ENCODE peak calls at places on chromosomes 2 and 18, in four cellular contexts. E, O, G and M are unnamed samples.

GRCh38 chr2:174974131-174974530 is 31.1 kb downstream of the CHN1 start:
- DNase-seq in E (no peak), O (no peak), G (no peak), M (no peak)

GRCh38 chr18:48640566-48641270 is 101.9 kb downstream of the CTIF start:
- DNase-seq in E (no peak), O (peak), G (no peak), M (no peak)

GRCh38 chr2:64063924-64064331 is 44.7 kb upstream of the VPS54 start:
- DNase-seq in E (no peak), O (peak), G (peak), M (no peak)

GRCh38 chr2:37648316-37649011 is 23.0 kb downstream of the CDC42EP3 start:
- DNase-seq in E (no peak), O (peak), G (no peak), M (peak)

GRCh38 chr2:231037202-231037730 is at the start of gene C2orf72:
- DNase-seq in E (no peak), O (no peak), G (no peak), M (no peak)

GRCh38 chr18:31269508-31270074 is 48.4 kb upstream of the DSG1 start:
- DNase-seq in E (no peak), O (no peak), G (no peak), M (no peak)

GRCh38 chr2:157840568-157841156 is 35.5 kb downstream of the ACVR1 start:
- DNase-seq in E (no peak), O (peak), G (no peak), M (no peak)

GRCh38 chr2:68643011-68643873 is at the start of gene PROKR1:
- DNase-seq in E (no peak), O (no peak), G (peak), M (no peak)

GRCh38 chr2:186382932-186383331 is 103.1 kb upstream of the ZC3H15 start:
- DNase-seq in E (no peak), O (no peak), G (no peak), M (no peak)

GRCh38 chr2:7692657-7693161 is 775.5 kb downstream of the RNF144A start:
- DNase-seq in E (no peak), O (peak), G (peak), M (no peak)

GRCh38 chr2:160221391-160222276 is 21.6 kb upstream of the ITGB6 start:
- DNase-seq in E (peak), O (peak), G (peak), M (no peak)

GRCh38 chr2:38733300-38733971 is 17.7 kb downstream of the SRSF7 start:
- DNase-seq in E (no peak), O (no peak), G (no peak), M (no peak)

GRCh38 chr2:25301453-25302352 is 40.0 kb downstream of the DNMT3A start:
- DNase-seq in E (no peak), O (peak), G (peak), M (peak)

GRCh38 chr2:25806941-25807340 is 71.3 kb downstream of the ASXL2 start:
- DNase-seq in E (no peak), O (no peak), G (no peak), M (no peak)

GRCh38 chr2:237024255-237024654 is 61.4 kb upstream of the COPS8 start:
- DNase-seq in E (no peak), O (no peak), G (no peak), M (no peak)

GRCh38 chr18:50076245-50076644 is 118.7 kb downstream of the MYO5B start:
- DNase-seq in E (no peak), O (no peak), G (no peak), M (no peak)

GRCh38 chr18:50075772-50076171 is 119.2 kb downstream of the MYO5B start:
- DNase-seq in E (no peak), O (no peak), G (no peak), M (no peak)

GRCh38 chr18:50080932-50081560 is 113.9 kb downstream of the MYO5B start:
- DNase-seq in E (no peak), O (no peak), G (no peak), M (no peak)

GRCh38 chr18:50083708-50084107 is 111.2 kb downstream of the MYO5B start:
- DNase-seq in E (no peak), O (no peak), G (no peak), M (no peak)

DNA sequence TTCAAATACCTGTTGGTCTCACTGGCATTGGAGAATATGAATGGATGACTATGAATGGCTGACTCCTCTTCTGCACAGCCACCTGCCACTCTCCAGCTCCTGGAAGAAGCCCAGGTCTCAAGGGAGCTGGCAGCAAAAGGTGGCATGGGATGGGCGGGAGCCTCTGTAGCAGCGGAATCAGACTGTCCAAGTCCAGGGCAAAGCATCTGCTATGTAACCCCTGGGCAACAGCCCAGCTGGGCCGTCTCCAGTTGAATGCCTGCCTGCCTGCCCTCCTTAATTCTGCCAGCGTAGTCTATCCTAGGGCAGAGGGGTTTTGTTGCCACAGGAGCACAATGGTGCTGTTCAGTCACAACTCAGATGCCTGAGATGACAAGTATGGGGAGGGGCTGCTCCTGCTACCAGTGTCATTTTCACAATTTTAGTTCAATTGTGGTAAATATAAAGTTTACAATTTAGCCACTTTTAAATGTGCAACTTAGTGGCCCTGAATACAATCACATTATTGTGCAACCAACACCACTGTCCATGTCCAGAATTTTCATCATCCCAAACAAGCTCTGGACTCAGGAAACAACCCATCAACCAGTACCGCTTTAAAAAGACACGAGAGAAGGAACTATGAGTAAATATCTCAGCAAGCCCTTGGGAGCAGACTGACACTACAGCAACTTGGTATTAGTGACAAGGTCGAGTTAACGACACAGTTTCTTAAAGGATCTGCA is 115.2 kb downstream of the MYO5B start:
- DNase-seq in E (peak), O (no peak), G (no peak), M (no peak)
- H3K27ac ChIP-seq in E (peak), O (no peak), G (no peak), M (no peak)

GRCh38 chr2:97870396-97870843 is 125.3 kb downstream of the TMEM131 start:
- DNase-seq in E (peak), O (peak), G (peak), M (no peak)

GRCh38 chr2:97868986-97869721 is 126.6 kb downstream of the TMEM131 start:
- DNase-seq in E (no peak), O (peak), G (peak), M (no peak)

GRCh38 chr2:97871096-97871780 is 124.5 kb downstream of the TMEM131 start:
- DNase-seq in E (no peak), O (peak), G (peak), M (no peak)

GRCh38 chr2:97869722-97870346 is 125.9 kb downstream of the TMEM131 start:
- DNase-seq in E (no peak), O (no peak), G (no peak), M (no peak)
- H3K4me3 ChIP-seq in E (no peak), O (no peak), G (peak), M (no peak)

DNA sequence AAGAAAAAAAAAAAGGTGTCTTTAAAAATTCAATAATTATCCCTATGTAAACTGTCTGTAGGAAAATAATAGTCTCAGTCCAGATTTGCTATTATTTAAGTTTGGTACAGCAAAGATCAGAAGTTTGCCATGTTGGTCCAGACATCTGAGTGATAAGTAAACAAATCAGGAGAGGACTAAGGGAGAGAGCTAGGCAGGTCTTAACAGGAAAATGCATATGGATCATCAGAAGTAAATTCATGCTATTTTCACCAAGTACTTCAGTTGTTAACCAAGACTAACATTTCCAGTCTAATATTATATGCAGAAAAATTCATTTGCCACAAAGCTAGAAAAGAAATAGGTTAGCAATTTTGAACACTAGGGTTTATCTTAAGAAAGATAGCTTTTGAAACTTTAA is 95.0 kb upstream of the STK17B start:
- DNase-seq in E (no peak), O (no peak), G (no peak), M (no peak)
- H3K27ac ChIP-seq in E (no peak), O (no peak), G (no peak), M (no peak)

GRCh38 chr18:57436193-57436964 is 1.2 kb downstream of the ONECUT2 start:
- DNase-seq in E (no peak), O (no peak), G (no peak), M (no peak)
- H3K4me3 ChIP-seq in E (no peak), O (no peak), G (no peak), M (no peak)

GRCh38 chr2:88857951-88858406 is 166.5 kb downstream of the RPIA start:
- DNase-seq in E (no peak), O (peak), G (no peak), M (no peak)
- H3K27ac ChIP-seq in E (no peak), O (no peak), G (no peak), M (no peak)

DNA sequence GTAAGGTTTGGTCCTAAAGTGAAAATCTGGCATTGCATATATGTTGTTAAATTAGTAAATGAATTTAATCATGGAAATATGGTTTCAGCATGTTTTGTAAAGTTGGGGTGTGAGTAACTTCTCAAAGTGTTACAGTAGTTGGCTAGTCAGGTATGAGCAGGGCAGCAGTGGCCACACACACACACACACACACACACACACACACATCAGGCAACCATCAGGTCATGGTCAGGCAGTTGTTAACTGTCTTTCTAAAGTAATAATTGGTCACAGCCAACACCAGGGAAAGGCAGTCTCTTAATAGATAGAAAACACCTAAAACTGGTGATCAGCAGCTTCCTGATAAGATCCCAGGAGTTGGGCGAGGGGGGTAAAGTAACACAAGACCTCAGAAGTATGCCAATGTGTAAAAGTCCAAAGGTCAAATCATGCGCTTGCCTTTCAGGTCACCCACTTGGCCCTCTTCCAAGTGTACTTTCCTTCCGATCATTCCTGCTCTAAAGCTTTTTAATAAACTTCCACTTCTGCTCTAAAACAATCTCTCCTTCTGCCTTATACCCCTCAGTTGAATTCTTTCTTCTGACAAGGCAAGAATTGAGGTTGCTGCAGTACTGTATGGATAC is 254.5 kb downstream of the METTL4 start:
- DNase-seq in E (no peak), O (no peak), G (no peak), M (no peak)
- H3K4me3 ChIP-seq in E (no peak), O (no peak), G (no peak), M (no peak)

GRCh38 chr2:28393115-28393836 is 618 bp downstream of the FOSL2 start:
- DNase-seq in E (peak), O (peak), G (peak), M (peak)
- H3K27ac ChIP-seq in E (peak), O (peak), G (peak), M (peak)

GRCh38 chr18:25454728-25455127 is 102.8 kb upstream of the ZNF521 start:
- DNase-seq in E (no peak), O (no peak), G (no peak), M (no peak)

GRCh38 chr18:25453556-25454269 is 101.7 kb upstream of the ZNF521 start:
- DNase-seq in E (peak), O (peak), G (peak), M (no peak)

GRCh38 chr18:25449046-25449445 is 97.1 kb upstream of the ZNF521 start:
- DNase-seq in E (no peak), O (no peak), G (no peak), M (no peak)

GRCh38 chr18:25454270-25454659 is 102.3 kb upstream of the ZNF521 start:
- DNase-seq in E (no peak), O (no peak), G (no peak), M (no peak)

DNA sequence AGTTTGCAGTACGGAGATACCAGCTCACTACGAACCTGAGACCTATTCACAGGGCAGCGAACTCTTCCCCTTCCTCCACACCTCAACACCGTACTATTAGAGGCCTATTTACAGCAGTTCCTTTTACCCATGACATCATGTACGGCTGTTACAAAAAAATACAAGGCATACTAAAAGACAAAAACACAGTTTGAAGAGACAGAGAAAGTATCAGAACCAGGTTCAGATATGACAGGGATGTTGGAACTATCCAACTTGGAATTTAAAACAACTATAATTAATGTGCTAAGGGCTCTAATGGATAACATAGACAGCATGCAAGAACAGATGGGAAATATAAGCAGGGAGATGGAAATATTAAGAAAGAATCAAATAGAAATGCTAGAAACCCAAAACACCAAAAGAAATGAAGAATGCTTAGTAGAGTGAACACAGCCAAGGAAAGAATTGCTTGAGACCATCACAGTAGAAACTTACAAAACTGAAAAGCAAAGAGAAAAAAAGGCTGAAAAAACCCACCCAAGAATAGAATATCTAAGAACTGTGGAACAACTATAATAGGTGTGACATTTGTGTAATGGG is 99.2 kb upstream of the ZNF521 start:
- DNase-seq in E (no peak), O (no peak), G (no peak), M (no peak)
- H3K4me3 ChIP-seq in E (no peak), O (no peak), G (no peak), M (no peak)

GRCh38 chr2:58195668-58196067 is 45.5 kb downstream of the FANCL start:
- DNase-seq in E (no peak), O (peak), G (peak), M (no peak)

GRCh38 chr2:58197894-58198293 is 43.2 kb downstream of the FANCL start:
- DNase-seq in E (no peak), O (no peak), G (no peak), M (no peak)

DNA sequence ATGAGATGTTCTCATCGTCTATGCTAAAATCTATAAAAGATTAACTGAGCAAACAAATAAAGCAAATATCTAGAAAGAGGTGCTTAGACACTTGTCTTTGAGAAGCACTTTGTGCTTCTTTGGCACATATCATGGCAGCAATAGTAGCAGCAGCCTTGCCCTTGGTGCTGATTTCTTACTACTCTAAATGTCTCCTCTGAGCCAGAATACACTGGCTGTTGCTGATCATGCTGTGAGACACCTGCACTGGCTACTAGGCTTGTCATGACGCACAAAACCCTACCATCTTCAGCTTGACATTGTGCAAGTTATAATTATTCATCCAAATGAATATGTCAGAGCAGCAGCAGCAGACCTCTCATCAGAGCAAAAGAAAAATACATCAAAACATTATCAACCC is 46.7 kb downstream of the FANCL start:
- DNase-seq in E (no peak), O (no peak), G (no peak), M (no peak)
- H3K27ac ChIP-seq in E (no peak), O (no peak), G (no peak), M (no peak)